ENCODE peak calls at places on chromosomes 7 and 10, in five cellular contexts. G is spleen, L is OCI-LY7, K is fibroblast of lung, H is neural progenitor cell. X is an unnamed sample.

GRCh38 chr7:117493460-117493859 is 13.6 kb downstream of the CFTR start:
- DNase-seq in K (no peak), H (no peak), G (no peak), L (no peak), X (no peak)

GRCh38 chr10:14584643-14585042 is 190.1 kb downstream of the FAM107B start:
- DNase-seq in L (no peak), H (no peak), K (no peak), G (no peak), X (no peak)

GRCh38 chr10:46547881-46548780 is 8.3 kb downstream of the GPRIN2 start:
- DNase-seq in L (no peak), H (no peak), K (no peak), G (peak; percentile 70), X (no peak)

GRCh38 chr10:7385114-7385513 is 25.7 kb downstream of the SFMBT2 start:
- DNase-seq in G (no peak), L (no peak), K (no peak), H (no peak), X (no peak)

GRCh38 chr7:26007510-26007909 is 144.5 kb upstream of the NFE2L3 start:
- DNase-seq in L (no peak), G (no peak), H (no peak), K (no peak), X (no peak)

GRCh38 chr7:123916240-123916724 is 8.8 kb upstream of the SPAM1 start:
- DNase-seq in G (no peak), L (peak; percentile 6), H (peak; percentile 76), K (peak; percentile 35), X (no peak)

GRCh38 chr7:90176195-90176594 is 21.9 kb downstream of the STEAP1 start:
- DNase-seq in K (no peak), L (no peak), H (no peak), G (no peak), X (no peak)

GRCh38 chr10:100744136-100744979 is 1.0 kb upstream of the PAX2 start:
- DNase-seq in H (peak; percentile 63), K (no peak), G (no peak), L (no peak), X (no peak)

GRCh38 chr7:48255046-48255445 is 83.8 kb downstream of the ABCA13 start:
- DNase-seq in G (no peak), L (no peak), K (peak; percentile 50), H (no peak), X (no peak)

GRCh38 chr7:149060161-149060560 is 30.4 kb downstream of the ZNF786 start:
- DNase-seq in G (no peak), L (no peak), H (no peak), K (peak; percentile 23), X (no peak)

GRCh38 chr7:64853679-64854078 is 49.4 kb upstream of the ZNF273 start:
- DNase-seq in L (no peak), H (no peak), G (no peak), K (no peak), X (no peak)

GRCh38 chr7:148838905-148839304 is 45.2 kb downstream of the EZH2 start:
- DNase-seq in K (no peak), H (no peak), G (no peak), L (no peak), X (no peak)

GRCh38 chr7:51376420-51377092 is 59.9 kb upstream of the COBL start:
- DNase-seq in K (peak; percentile 3), G (no peak), L (no peak), H (no peak), X (no peak)

GRCh38 chr10:77223532-77224460 is 413.8 kb downstream of the KCNMA1 start:
- DNase-seq in G (no peak), L (no peak), K (no peak), H (no peak), X (no peak)

GRCh38 chr10:50396491-50397311 is 145.4 kb upstream of the ASAH2 start:
- DNase-seq in G (no peak), K (peak; percentile 46), H (no peak), L (no peak), X (no peak)

GRCh38 chr7:56256108-56256507 is 139.9 kb upstream of the NUPR2 start:
- DNase-seq in G (no peak), K (no peak), L (no peak), H (no peak), X (no peak)

GRCh38 chr7:1361756-1362125 is 97.5 kb downstream of the MICALL2 start:
- DNase-seq in K (no peak), H (no peak), G (no peak), L (no peak), X (no peak)

GRCh38 chr7:123828805-123829204 is 16.2 kb upstream of the HYAL4 start:
- DNase-seq in L (no peak), K (no peak), H (no peak), G (no peak), X (no peak)

GRCh38 chr10:129955591-129956284 is 8.3 kb downstream of the EBF3 start:
- DNase-seq in H (peak; percentile 32), G (no peak), K (no peak), L (no peak), X (no peak)

GRCh38 chr7:133339772-133340171 is 86.9 kb downstream of the EXOC4 start:
- DNase-seq in G (no peak), H (no peak), K (no peak), L (peak; percentile 5), X (no peak)

GRCh38 chr10:67666416-67667043 is 29.5 kb downstream of the CTNNA3 start:
- DNase-seq in L (peak; percentile 50), K (peak; percentile 53), H (no peak), G (no peak), X (no peak)

GRCh38 chr7:22980422-22980821 is 33.5 kb downstream of the HYCC1 start:
- DNase-seq in H (no peak), G (no peak), L (no peak), K (peak; percentile 88), X (no peak)

GRCh38 chr10:69864321-69864720 is 62.6 kb downstream of the COL13A1 start:
- DNase-seq in K (peak; percentile 70), G (no peak), L (no peak), H (no peak), X (no peak)

GRCh38 chr10:78134919-78135318 is 101.3 kb downstream of the RPS24 start:
- DNase-seq in L (no peak), K (no peak), G (no peak), H (no peak), X (no peak)

GRCh38 chr10:102670065-102670400 is 25.8 kb downstream of the TRIM8 start:
- DNase-seq in G (no peak), L (no peak), K (no peak), H (no peak), X (no peak)

GRCh38 chr10:122176232-122176865 is 94.7 kb upstream of the BTBD16 start:
- DNase-seq in H (peak; percentile 56), K (no peak), L (no peak), G (peak; percentile 15), X (no peak)

GRCh38 chr7:141722529-141722928 is 14.4 kb downstream of the WEE2 start:
- DNase-seq in L (no peak), G (no peak), K (no peak), H (no peak), X (no peak)

GRCh38 chr7:106247827-106248201 is 37.0 kb downstream of the NAMPT start:
- DNase-seq in G (no peak), K (no peak), L (no peak), H (no peak), X (no peak)

GRCh38 chr10:80272793-80273522 is 16.5 kb downstream of the MAT1A start:
- DNase-seq in G (no peak), L (no peak), K (no peak), H (no peak), X (no peak)

GRCh38 chr10:129870926-129871660 is 93.0 kb downstream of the EBF3 start:
- DNase-seq in K (peak; percentile 11), L (no peak), G (no peak), H (peak; percentile 76), X (no peak)

GRCh38 chr10:58335306-58336005 is 650 bp downstream of the UBE2D1 start:
- DNase-seq in L (no peak), H (peak; percentile 33), G (no peak), K (no peak), X (peak; percentile 51)

GRCh38 chr7:11881680-11882079 is 49.7 kb upstream of the THSD7A start:
- DNase-seq in G (no peak), K (no peak), H (no peak), L (no peak), X (no peak)

GRCh38 chr10:89702121-89702480 is 711 bp downstream of the KIF20B start:
- DNase-seq in K (peak; percentile 22), G (no peak), L (peak; percentile 32), H (peak; percentile 8), X (no peak)

GRCh38 chr7:30903146-30903545 is 8.5 kb upstream of the AQP1 start:
- DNase-seq in G (no peak), H (no peak), L (no peak), K (no peak), X (no peak)
- H3K27ac ChIP-seq in G (no peak overlapping the region), H (no peak overlapping the region), L (no peak overlapping the region), K (no peak overlapping the region), X (no peak overlapping the region)

DNA sequence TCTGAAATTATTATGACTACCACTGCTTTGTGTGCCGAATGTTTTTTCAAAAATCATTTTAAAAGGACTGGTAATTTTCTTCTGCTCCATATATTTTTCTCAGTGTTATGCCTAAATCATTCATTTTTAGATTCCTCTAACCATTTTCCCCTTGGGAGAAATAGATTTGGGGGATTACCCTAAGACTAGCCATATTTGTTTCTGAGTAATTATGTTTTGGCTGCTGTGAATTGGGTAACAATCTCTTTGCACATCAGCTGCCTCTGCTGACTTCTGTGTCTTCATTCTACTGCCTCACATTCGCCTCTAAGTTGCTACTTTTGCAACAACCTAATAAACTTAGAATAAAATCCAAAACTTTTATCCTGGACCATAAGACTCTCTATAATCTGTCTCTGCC is 18.5 kb upstream of the MRC1 start:
- DNase-seq in L (no peak), K (no peak), G (no peak), H (no peak), X (no peak)
- H3K27ac ChIP-seq in L (no peak overlapping the region), K (no peak overlapping the region), G (no peak overlapping the region), H (no peak overlapping the region), X (no peak overlapping the region)

DNA sequence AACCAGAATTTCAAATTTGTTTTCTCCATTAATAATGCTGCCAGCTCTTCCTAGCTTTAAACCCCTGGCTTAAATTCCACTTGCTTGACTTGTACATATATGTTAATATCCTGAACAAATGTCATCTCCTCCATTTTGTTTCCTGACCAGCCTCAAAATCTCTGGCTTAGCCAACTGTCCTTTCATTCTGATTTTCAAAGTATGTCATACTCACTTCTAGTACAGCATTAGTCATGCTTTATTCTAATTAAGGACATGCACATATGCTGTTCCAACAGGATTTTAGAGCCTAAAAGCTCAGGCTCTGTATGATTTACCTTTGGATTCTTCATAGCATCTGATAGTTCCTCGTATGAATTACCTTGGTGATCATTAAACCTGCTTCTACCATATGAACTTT is 158.3 kb downstream of the ZNF438 start:
- DNase-seq in K (no peak), H (no peak), G (no peak), L (no peak), X (no peak)
- H3K27ac ChIP-seq in K (no peak overlapping the region), H (no peak overlapping the region), G (no peak overlapping the region), L (no peak overlapping the region), X (no peak overlapping the region)

GRCh38 chr10:33252324-33252723 is 82.1 kb downstream of the NRP1 start:
- DNase-seq in G (no peak), L (no peak), H (no peak), K (no peak), X (no peak)

GRCh38 chr10:33249659-33250058 is 84.8 kb downstream of the NRP1 start:
- DNase-seq in G (no peak), L (no peak), K (no peak), H (no peak), X (no peak)

GRCh38 chr10:33253411-33253810 is 81.1 kb downstream of the NRP1 start:
- DNase-seq in K (no peak), L (no peak), H (no peak), G (no peak), X (no peak)

GRCh38 chr10:33254556-33255160 is 79.8 kb downstream of the NRP1 start:
- DNase-seq in G (no peak), L (no peak), K (no peak), H (no peak), X (no peak)

GRCh38 chr10:33252794-33253203 is 81.7 kb downstream of the NRP1 start:
- DNase-seq in K (peak; percentile 87), H (no peak), L (no peak), G (no peak), X (no peak)
- H3K27ac ChIP-seq in K (peak overlapping the region; percentile 65), H (no peak overlapping the region), L (no peak overlapping the region), G (no peak overlapping the region), X (no peak overlapping the region)

X was measured in substantia nigra.